ENCODE peak calls at places on chromosome 10, in eight cellular contexts. Z, K, J, E, Q, V, P and W are unnamed samples.

GRCh38 chr10:59362184-59362966 is at the start of gene FAM13C:
- DNase-seq in K (peak), P (no peak), Z (peak), E (no peak), Q (no peak), V (peak), J (peak), W (peak)

GRCh38 chr10:1049425-1049958 is 573 bp upstream of the IDI1 start:
- DNase-seq in P (no peak), Z (no peak), E (no peak), K (peak), J (no peak), Q (no peak), V (peak), W (no peak)

GRCh38 chr10:69375307-69376151 is 41.2 kb downstream of the TACR2 start:
- DNase-seq in Z (peak), Q (no peak), P (no peak), V (no peak), E (peak), K (no peak), J (no peak), W (no peak)

GRCh38 chr10:98265403-98266378 is 2.3 kb downstream of the LOXL4 start:
- DNase-seq in Q (no peak), K (no peak), P (no peak), J (no peak), Z (peak), E (no peak), V (no peak), W (no peak)

GRCh38 chr10:131131726-131132561 is 179.6 kb downstream of the TCERG1L start:
- DNase-seq in E (no peak), Q (no peak), Z (peak), K (no peak), V (no peak), J (no peak), P (no peak), W (no peak)

GRCh38 chr10:51699145-51699474 is 285 bp downstream of the CSTF2T start:
- DNase-seq in P (no peak), K (no peak), E (peak), V (no peak), Z (no peak), J (no peak), Q (no peak), W (no peak)

GRCh38 chr10:68900427-68901105 is 549 bp upstream of the DDX50 start:
- DNase-seq in P (peak), Z (peak), J (no peak), K (no peak), E (no peak), Q (peak), V (no peak), W (no peak)

GRCh38 chr10:43257210-43258031 is 9.4 kb downstream of the RASGEF1A start:
- DNase-seq in K (peak), V (no peak), J (no peak), E (no peak), Q (no peak), Z (peak), P (no peak), W (no peak)

GRCh38 chr10:88832376-88832775 is 19.3 kb downstream of the ANKRD22 start:
- DNase-seq in Q (no peak), Z (no peak), E (no peak), J (no peak), P (no peak), V (no peak), K (no peak), W (no peak)

GRCh38 chr10:43202224-43202656 is 64.0 kb downstream of the CSGALNACT2 start:
- DNase-seq in E (peak), K (peak), V (peak), Z (peak), J (peak), Q (no peak), P (no peak), W (peak)

GRCh38 chr10:5283305-5284158 is 81.2 kb upstream of the UCN3 start:
- DNase-seq in J (peak), Q (peak), Z (peak), P (no peak), K (peak), E (peak), V (peak), W (peak)

GRCh38 chr10:97319671-97320479 is 804 bp downstream of the FRAT1 start:
- DNase-seq in P (no peak), V (peak), Q (no peak), K (peak), Z (peak), J (peak), E (peak), W (peak)

GRCh38 chr10:19719320-19719719 is 96.9 kb upstream of the PLXDC2 start:
- DNase-seq in K (no peak), V (no peak), Q (no peak), J (no peak), E (no peak), Z (no peak), P (no peak), W (no peak)

GRCh38 chr10:33005322-33006282 is 47.6 kb upstream of the ITGB1 start:
- DNase-seq in V (peak), Z (peak), P (no peak), J (peak), E (peak), K (peak), Q (peak), W (peak)

GRCh38 chr10:124653311-124653710 is 90.9 kb downstream of the FAM53B start:
- DNase-seq in P (no peak), K (no peak), E (no peak), Z (no peak), Q (no peak), J (no peak), V (no peak), W (no peak)

GRCh38 chr10:76881477-76882220 is 756.0 kb downstream of the KCNMA1 start:
- DNase-seq in K (no peak), V (no peak), Q (no peak), Z (no peak), P (peak), J (no peak), E (no peak), W (no peak)

GRCh38 chr10:23868121-23868520 is 340.8 kb upstream of the KIAA1217 start:
- DNase-seq in K (no peak), Q (no peak), V (no peak), P (no peak), Z (no peak), E (no peak), J (no peak), W (no peak)

GRCh38 chr10:97179731-97180366 is 5.9 kb downstream of the SLIT1 start:
- DNase-seq in P (no peak), Q (no peak), J (no peak), V (no peak), E (peak), K (peak), Z (no peak), W (no peak)

GRCh38 chr10:87960230-87960629 is 96.8 kb downstream of the PTEN start:
- DNase-seq in Q (no peak), J (peak), E (no peak), Z (no peak), V (no peak), P (no peak), K (no peak), W (no peak)

GRCh38 chr10:6713716-6714115 is 133.6 kb upstream of the PRKCQ start:
- DNase-seq in K (no peak), V (no peak), E (no peak), J (no peak), Q (no peak), P (no peak), Z (no peak), W (no peak)

GRCh38 chr10:112271982-112272381 is 11.2 kb upstream of the TECTB start:
- DNase-seq in Z (no peak), K (no peak), V (no peak), P (no peak), E (no peak), Q (no peak), J (no peak), W (no peak)

GRCh38 chr10:76231258-76231934 is 800.0 kb downstream of the LRMDA start:
- DNase-seq in V (no peak), P (no peak), K (no peak), E (no peak), Q (no peak), Z (no peak), J (no peak), W (no peak)

GRCh38 chr10:71347587-71348395 is 28.7 kb downstream of the SLC29A3 start:
- DNase-seq in J (peak), E (no peak), P (no peak), Q (no peak), Z (no peak), V (peak), K (no peak), W (peak)

GRCh38 chr10:10911471-10911921 is 106.2 kb upstream of the CELF2 start:
- DNase-seq in Z (peak), J (no peak), Q (peak), P (no peak), K (no peak), E (no peak), V (peak), W (peak)

GRCh38 chr10:98267894-98268693 is at the start of gene LOXL4:
- DNase-seq in Q (no peak), Z (peak), P (no peak), J (peak), E (peak), K (peak), V (no peak), W (no peak)

GRCh38 chr10:35876248-35876647 is 234.2 kb upstream of the FZD8 start:
- DNase-seq in K (no peak), Q (no peak), E (no peak), P (no peak), J (peak), V (no peak), Z (no peak), W (no peak)

DNA sequence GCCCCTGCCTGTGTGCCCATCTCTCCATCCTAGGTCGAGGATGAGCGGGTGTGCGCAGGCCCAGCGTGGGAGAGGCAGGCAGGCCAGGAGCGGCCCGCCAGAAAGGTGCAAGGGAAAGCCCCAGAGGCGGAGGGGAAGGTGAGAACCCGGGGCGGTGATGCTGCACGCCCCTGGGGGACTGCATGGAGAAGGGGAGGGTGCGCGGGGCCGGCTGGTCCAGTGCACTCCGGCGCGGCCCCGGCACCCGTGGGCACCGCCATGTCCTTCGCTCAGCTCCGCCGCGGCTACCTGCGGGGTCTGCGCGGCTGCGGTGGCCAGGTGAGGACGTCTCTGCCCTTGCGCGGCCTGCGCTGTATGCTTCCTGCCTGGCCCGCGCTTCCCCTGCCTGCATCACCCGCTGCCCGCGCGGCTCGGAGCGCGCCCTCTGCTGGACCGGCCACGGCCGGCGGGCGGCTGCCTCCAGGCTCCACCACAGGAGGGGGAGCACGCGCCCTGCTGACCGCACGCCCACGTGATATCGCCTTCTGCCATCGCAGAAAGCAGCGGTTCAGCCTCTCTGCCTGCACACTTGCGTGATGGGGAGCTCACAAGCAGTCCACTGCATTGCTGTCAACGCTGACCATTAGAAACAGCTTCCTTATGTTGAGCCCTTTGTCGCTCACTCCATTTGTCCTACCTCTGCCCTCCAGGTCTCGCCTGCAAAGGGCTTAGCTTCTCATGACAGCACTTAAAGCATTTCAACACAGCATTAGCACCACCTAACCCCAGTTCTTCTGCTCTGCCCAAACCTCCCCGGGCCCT is 73.9 kb downstream of the CXCL12 start:
- DNase-seq in V (peak), K (peak), E (peak), Z (peak), P (no peak), J (peak), Q (peak), W (peak)
- TF ChIP-seq EP300 in V (no peak), K (no peak), E (peak), Z (no peak), P (no peak), J (no peak), Q (no peak), W (no peak)

GRCh38 chr10:103254538-103255325 is 9.0 kb downstream of the RPEL1 start:
- DNase-seq in E (no peak), V (no peak), Z (no peak), J (peak), K (no peak), P (no peak), Q (no peak), W (no peak)
- TF ChIP-seq EP300 in E (no peak), V (no peak), Z (no peak), J (no peak), K (no peak), P (no peak), Q (no peak), W (no peak)

GRCh38 chr10:122915700-122916099 is 5.3 kb downstream of the FAM24A start:
- DNase-seq in Z (no peak), E (no peak), J (no peak), Q (no peak), K (no peak), V (no peak), P (no peak), W (no peak)

GRCh38 chr10:122910310-122910709 is at the start of gene FAM24A:
- DNase-seq in Z (no peak), V (no peak), Q (no peak), P (no peak), K (no peak), J (no peak), E (no peak), W (no peak)

DNA sequence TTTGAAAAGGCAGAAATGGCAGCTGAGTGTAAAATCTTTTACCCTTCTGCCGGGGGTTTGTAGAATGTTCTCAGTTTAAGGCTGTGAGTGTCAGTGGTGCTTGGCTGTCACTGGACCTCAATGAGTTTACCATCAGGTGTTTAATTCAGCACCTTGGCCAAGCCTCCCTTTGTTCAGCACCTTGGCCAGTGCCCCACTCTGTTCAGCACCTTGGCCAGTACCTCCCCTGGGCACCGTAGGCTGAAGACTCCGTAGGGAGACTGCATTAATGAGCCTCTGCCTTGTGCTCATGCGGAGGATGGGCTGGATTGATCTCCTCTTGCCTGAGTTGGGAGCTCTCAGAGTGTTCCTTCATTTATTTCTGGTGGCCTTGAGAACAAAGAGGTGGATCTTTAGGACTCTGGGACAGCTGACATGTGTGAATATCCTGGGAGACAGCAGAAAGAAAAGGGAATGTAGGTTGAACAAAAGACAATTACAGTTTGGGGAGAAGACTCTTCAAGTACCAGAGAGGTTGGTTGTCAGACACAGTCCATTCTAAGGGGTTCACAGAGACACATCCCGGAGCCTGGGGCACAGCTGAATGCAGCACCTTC is 1.6 kb downstream of the FAM24A start:
- DNase-seq in E (peak), J (peak), V (peak), Z (peak), K (no peak), Q (no peak), P (no peak), W (peak)
- TF ChIP-seq EP300 in E (no peak), J (no peak), V (no peak), Z (no peak), K (no peak), Q (no peak), P (no peak), W (no peak)

GRCh38 chr10:79024296-79024695 is 44.5 kb upstream of the ZMIZ1 start:
- DNase-seq in Q (no peak), P (no peak), V (no peak), Z (no peak), E (no peak), J (no peak), K (no peak), W (no peak)
- TF ChIP-seq EP300 in Q (no peak), P (no peak), V (no peak), Z (no peak), E (no peak), J (no peak), K (no peak), W (no peak)

GRCh38 chr10:29189272-29189671 is 99.6 kb upstream of the LYZL1 start:
- DNase-seq in V (no peak), Z (no peak), J (no peak), E (no peak), P (no peak), K (no peak), Q (no peak), W (no peak)
- TF ChIP-seq EP300 in V (no peak), Z (no peak), J (no peak), E (no peak), P (no peak), K (no peak), Q (no peak), W (no peak)

GRCh38 chr10:30581779-30582380 is 47.7 kb downstream of the LYZL2 start:
- DNase-seq in E (peak), V (no peak), P (no peak), J (peak), Q (no peak), Z (no peak), K (peak), W (peak)
- TF ChIP-seq EP300 in E (no peak), V (no peak), P (no peak), J (no peak), Q (no peak), Z (no peak), K (no peak), W (no peak)

DNA sequence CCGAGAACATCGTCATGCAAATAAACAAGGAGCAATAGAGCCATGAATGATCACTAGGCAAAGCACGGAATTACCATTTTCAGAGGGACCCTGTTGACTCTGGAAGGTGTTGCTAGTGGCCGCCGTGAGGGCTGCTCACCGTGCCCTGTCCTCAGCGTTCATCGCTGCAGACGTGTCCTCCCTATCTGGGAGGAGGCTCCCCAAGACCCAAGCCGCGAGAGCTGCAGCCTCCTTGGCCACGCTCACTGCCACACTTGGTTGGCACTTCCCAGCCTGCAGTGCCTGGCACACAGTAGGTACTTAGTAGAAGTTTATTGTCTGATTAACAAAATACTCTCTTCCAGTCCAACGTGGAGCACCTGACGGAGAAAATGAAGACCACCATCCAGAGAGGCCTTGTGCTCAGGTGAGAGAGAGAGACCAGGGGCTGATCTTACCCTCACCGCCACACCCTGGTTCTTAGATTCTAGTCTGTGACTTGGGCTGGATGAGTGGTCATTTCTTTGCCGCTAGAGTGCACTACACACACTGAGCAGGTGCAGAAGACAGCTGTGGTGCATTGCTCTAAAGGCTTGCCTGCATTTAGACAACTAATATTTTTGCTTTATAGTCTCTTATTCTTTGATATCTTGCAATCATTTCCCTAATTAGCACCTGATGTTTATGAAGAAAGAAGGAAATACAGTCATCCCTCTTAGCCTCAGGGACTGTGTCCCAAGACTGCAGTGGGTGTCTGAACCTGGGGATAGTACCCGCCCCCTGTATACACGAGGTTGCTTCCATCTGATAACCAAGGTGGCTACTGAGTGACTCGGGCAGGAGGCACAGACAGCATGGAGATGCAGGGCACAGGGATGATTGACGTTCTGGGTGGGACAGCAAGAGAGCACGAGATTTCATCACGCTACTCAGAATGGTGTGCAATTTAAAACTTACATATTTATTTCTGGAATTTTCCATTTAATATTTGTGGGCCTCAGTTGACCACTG is 40.3 kb downstream of the PITRM1 start:
- DNase-seq in K (no peak), J (no peak), Q (no peak), Z (no peak), E (no peak), V (no peak), P (no peak), W (no peak)
- TF ChIP-seq EP300 in K (no peak), J (no peak), Q (no peak), Z (no peak), E (no peak), V (no peak), P (no peak), W (no peak)

GRCh38 chr10:102133373-102134195 is 744 bp downstream of the PPRC1 start:
- DNase-seq in J (peak), Q (peak), Z (peak), K (peak), V (peak), E (peak), P (no peak), W (peak)
- TF ChIP-seq EP300 in J (no peak), Q (no peak), Z (peak), K (no peak), V (no peak), E (no peak), P (no peak), W (no peak)

GRCh38 chr10:66886848-66887247 is 39.0 kb upstream of the LRRTM3 start:
- DNase-seq in V (no peak), P (no peak), Z (no peak), E (no peak), K (no peak), J (no peak), Q (no peak), W (no peak)
- TF ChIP-seq EP300 in V (no peak), P (no peak), Z (no peak), E (no peak), K (no peak), J (no peak), Q (no peak), W (no peak)

DNA sequence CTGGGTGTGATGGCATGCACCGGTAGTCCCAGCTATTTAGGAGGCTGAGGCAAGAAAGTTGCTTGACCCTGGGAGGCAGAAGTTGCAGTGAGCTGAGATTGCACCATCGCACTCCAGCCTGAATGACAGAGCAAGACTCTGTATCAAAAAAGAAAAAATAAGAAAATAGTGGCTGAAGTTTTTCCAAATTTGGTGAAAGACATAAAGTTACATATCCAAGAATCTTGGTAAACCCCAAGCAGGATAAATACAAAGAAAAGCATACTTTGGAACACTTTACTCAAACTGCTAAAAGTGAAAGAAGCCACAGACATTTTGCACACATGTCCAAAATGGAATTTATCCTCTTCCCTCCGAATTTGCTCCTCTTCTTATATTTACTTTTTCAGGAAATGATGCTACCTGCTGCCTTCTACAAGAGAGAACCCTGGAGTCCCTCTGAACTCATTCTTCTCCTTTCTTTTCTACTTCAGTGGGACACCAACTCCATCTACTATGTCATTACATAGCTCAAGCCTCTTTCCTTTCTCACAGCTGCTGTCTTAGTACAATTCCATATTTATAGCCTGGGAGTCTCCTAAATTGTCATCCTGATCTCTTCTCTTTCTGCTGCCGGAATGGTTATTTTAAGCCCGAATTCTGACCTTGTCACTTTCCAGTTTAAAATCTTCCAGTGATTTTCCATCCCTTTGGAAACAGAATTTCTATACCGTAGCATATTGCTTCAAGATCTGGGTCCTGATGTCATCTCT is 17.3 kb upstream of the SMNDC1 start:
- DNase-seq in K (no peak), E (no peak), Z (no peak), J (no peak), V (no peak), Q (no peak), P (no peak), W (no peak)
- TF ChIP-seq EP300 in K (no peak), E (no peak), Z (no peak), J (no peak), V (no peak), Q (no peak), P (no peak), W (no peak)